ENCODE peak calls at places on chromosomes 6 and 20, in six cellular contexts. One of them, this sample, is unnamed.

GRCh38 chr6:49151461-49151860 is 311.6 kb downstream of the MMUT start:
- DNase-seq in amygdala: no peak
- DNase-seq in brain pericyte: peak; percentile 16
- DNase-seq in activated gamma-delta T cell: no peak
- DNase-seq in stimulated activated CD4-positive, alpha-beta T cell treated with anti-CD3 and anti-CD28 coated beads, Interleukin-1b, Interleukin-23, amount 100 ng/mL, for 1 hour: no peak
- DNase-seq in NCI-H1436: no peak
- DNase-seq in this sample: no peak

GRCh38 chr20:23441850-23442313 is 2.4 kb downstream of the CSTL1 start:
- DNase-seq in NCI-H1436: peak; percentile 50
- DNase-seq in stimulated activated CD4-positive, alpha-beta T cell treated with anti-CD3 and anti-CD28 coated beads, Interleukin-1b, Interleukin-23, amount 100 ng/mL, for 1 hour: no peak
- DNase-seq in amygdala: peak; percentile 40
- DNase-seq in activated gamma-delta T cell: no peak
- DNase-seq in brain pericyte: peak; percentile 65
- DNase-seq in this sample: peak; percentile 48

GRCh38 chr6:134458857-134459657 is 141.1 kb upstream of the SGK1 start:
- DNase-seq in stimulated activated CD4-positive, alpha-beta T cell treated with anti-CD3 and anti-CD28 coated beads, Interleukin-1b, Interleukin-23, amount 100 ng/mL, for 1 hour: no peak
- DNase-seq in NCI-H1436: no peak
- DNase-seq in brain pericyte: no peak
- DNase-seq in activated gamma-delta T cell: no peak
- DNase-seq in amygdala: no peak
- DNase-seq in this sample: no peak

GRCh38 chr6:35474129-35474977 is 6.2 kb downstream of the RPL10A start:
- DNase-seq in amygdala: no peak
- DNase-seq in activated gamma-delta T cell: no peak
- DNase-seq in brain pericyte: no peak
- DNase-seq in stimulated activated CD4-positive, alpha-beta T cell treated with anti-CD3 and anti-CD28 coated beads, Interleukin-1b, Interleukin-23, amount 100 ng/mL, for 1 hour: no peak
- DNase-seq in NCI-H1436: no peak
- DNase-seq in this sample: no peak

GRCh38 chr6:158057213-158057987 is 75.7 kb downstream of the SYNJ2 start:
- DNase-seq in stimulated activated CD4-positive, alpha-beta T cell treated with anti-CD3 and anti-CD28 coated beads, Interleukin-1b, Interleukin-23, amount 100 ng/mL, for 1 hour: no peak
- DNase-seq in activated gamma-delta T cell: no peak
- DNase-seq in NCI-H1436: no peak
- DNase-seq in amygdala: no peak
- DNase-seq in brain pericyte: no peak
- DNase-seq in this sample: peak; percentile 61

GRCh38 chr6:11535801-11536230 is 1.7 kb upstream of the TMEM170B start:
- DNase-seq in activated gamma-delta T cell: no peak
- DNase-seq in brain pericyte: peak; percentile 5
- DNase-seq in NCI-H1436: no peak
- DNase-seq in stimulated activated CD4-positive, alpha-beta T cell treated with anti-CD3 and anti-CD28 coated beads, Interleukin-1b, Interleukin-23, amount 100 ng/mL, for 1 hour: no peak
- DNase-seq in amygdala: no peak
- DNase-seq in this sample: no peak

GRCh38 chr6:104855507-104855906 is 4.2 kb downstream of the HACE1 start:
- DNase-seq in stimulated activated CD4-positive, alpha-beta T cell treated with anti-CD3 and anti-CD28 coated beads, Interleukin-1b, Interleukin-23, amount 100 ng/mL, for 1 hour: no peak
- DNase-seq in activated gamma-delta T cell: no peak
- DNase-seq in amygdala: no peak
- DNase-seq in NCI-H1436: no peak
- DNase-seq in brain pericyte: no peak
- DNase-seq in this sample: no peak

GRCh38 chr20:38178581-38178980 is 13.5 kb upstream of the TGM2 start:
- DNase-seq in brain pericyte: no peak
- DNase-seq in activated gamma-delta T cell: no peak
- DNase-seq in stimulated activated CD4-positive, alpha-beta T cell treated with anti-CD3 and anti-CD28 coated beads, Interleukin-1b, Interleukin-23, amount 100 ng/mL, for 1 hour: no peak
- DNase-seq in NCI-H1436: no peak
- DNase-seq in amygdala: no peak
- DNase-seq in this sample: no peak

GRCh38 chr20:36154696-36155628 is at the start of gene EPB41L1:
- DNase-seq in amygdala: peak; percentile 72
- DNase-seq in stimulated activated CD4-positive, alpha-beta T cell treated with anti-CD3 and anti-CD28 coated beads, Interleukin-1b, Interleukin-23, amount 100 ng/mL, for 1 hour: no peak
- DNase-seq in activated gamma-delta T cell: peak; percentile 23
- DNase-seq in NCI-H1436: no peak
- DNase-seq in brain pericyte: no peak
- DNase-seq in this sample: no peak

GRCh38 chr20:56460459-56460858 is 8.0 kb upstream of the RTF2 start:
- DNase-seq in stimulated activated CD4-positive, alpha-beta T cell treated with anti-CD3 and anti-CD28 coated beads, Interleukin-1b, Interleukin-23, amount 100 ng/mL, for 1 hour: no peak
- DNase-seq in activated gamma-delta T cell: no peak
- DNase-seq in amygdala: no peak
- DNase-seq in brain pericyte: no peak
- DNase-seq in NCI-H1436: no peak
- DNase-seq in this sample: no peak

GRCh38 chr6:92541457-92542060 is 877.8 kb downstream of the EPHA7 start:
- DNase-seq in amygdala: no peak
- DNase-seq in NCI-H1436: no peak
- DNase-seq in activated gamma-delta T cell: no peak
- DNase-seq in stimulated activated CD4-positive, alpha-beta T cell treated with anti-CD3 and anti-CD28 coated beads, Interleukin-1b, Interleukin-23, amount 100 ng/mL, for 1 hour: no peak
- DNase-seq in brain pericyte: no peak
- DNase-seq in this sample: no peak

GRCh38 chr20:62590301-62591121 is 51.8 kb upstream of the SLCO4A1 start:
- DNase-seq in amygdala: no peak
- DNase-seq in activated gamma-delta T cell: no peak
- DNase-seq in brain pericyte: no peak
- DNase-seq in stimulated activated CD4-positive, alpha-beta T cell treated with anti-CD3 and anti-CD28 coated beads, Interleukin-1b, Interleukin-23, amount 100 ng/mL, for 1 hour: no peak
- DNase-seq in NCI-H1436: no peak
- DNase-seq in this sample: no peak

GRCh38 chr20:36467076-36467999 is 74.0 kb upstream of the MYL9 start:
- DNase-seq in amygdala: no peak
- DNase-seq in activated gamma-delta T cell: no peak
- DNase-seq in NCI-H1436: peak; percentile 51
- DNase-seq in brain pericyte: no peak
- DNase-seq in stimulated activated CD4-positive, alpha-beta T cell treated with anti-CD3 and anti-CD28 coated beads, Interleukin-1b, Interleukin-23, amount 100 ng/mL, for 1 hour: no peak
- DNase-seq in this sample: no peak

GRCh38 chr6:148967546-148967945 is 220.7 kb downstream of the UST start:
- DNase-seq in brain pericyte: no peak
- DNase-seq in stimulated activated CD4-positive, alpha-beta T cell treated with anti-CD3 and anti-CD28 coated beads, Interleukin-1b, Interleukin-23, amount 100 ng/mL, for 1 hour: no peak
- DNase-seq in amygdala: peak; percentile 21
- DNase-seq in activated gamma-delta T cell: no peak
- DNase-seq in NCI-H1436: no peak
- DNase-seq in this sample: no peak

GRCh38 chr6:164130151-164130550 is 715.6 kb downstream of the QKI start:
- DNase-seq in activated gamma-delta T cell: no peak
- DNase-seq in stimulated activated CD4-positive, alpha-beta T cell treated with anti-CD3 and anti-CD28 coated beads, Interleukin-1b, Interleukin-23, amount 100 ng/mL, for 1 hour: no peak
- DNase-seq in NCI-H1436: peak; percentile 35
- DNase-seq in brain pericyte: no peak
- DNase-seq in amygdala: peak; percentile 9
- DNase-seq in this sample: no peak